ENCODE peak calls at places on chromosomes 11 and 22, in five cellular contexts. One of them, this sample, is unnamed.

GRCh38 chr11:112321521-112322172 is 61.0 kb upstream of the PLET1 start:
- DNase-seq in SIG-M5: no peak
- DNase-seq in glomerular endothelial cell: no peak
- DNase-seq in iPS DF 6.9: no peak
- DNase-seq in central memory CD4-positive, alpha-beta T cell: no peak
- DNase-seq in this sample: no peak

GRCh38 chr22:36528336-36528735 is 630 bp downstream of the EIF3D start:
- DNase-seq in SIG-M5: no peak
- DNase-seq in glomerular endothelial cell: no peak
- DNase-seq in iPS DF 6.9: no peak
- DNase-seq in central memory CD4-positive, alpha-beta T cell: no peak
- DNase-seq in this sample: no peak

GRCh38 chr11:117717485-117718314 is 79.3 kb downstream of the DSCAML1 start:
- DNase-seq in SIG-M5: no peak
- DNase-seq in glomerular endothelial cell: no peak
- DNase-seq in iPS DF 6.9: no peak
- DNase-seq in central memory CD4-positive, alpha-beta T cell: no peak
- DNase-seq in this sample: no peak

GRCh38 chr11:44400431-44400830 is 90.5 kb upstream of the ALX4 start:
- DNase-seq in SIG-M5: no peak
- DNase-seq in glomerular endothelial cell: no peak
- DNase-seq in iPS DF 6.9: no peak
- DNase-seq in central memory CD4-positive, alpha-beta T cell: no peak
- DNase-seq in this sample: peak; percentile 77

GRCh38 chr22:33166206-33166605 is 108.0 kb upstream of the SYN3 start:
- DNase-seq in SIG-M5: no peak
- DNase-seq in glomerular endothelial cell: no peak
- DNase-seq in iPS DF 6.9: peak; percentile 4
- DNase-seq in central memory CD4-positive, alpha-beta T cell: no peak
- DNase-seq in this sample: peak; percentile 14

GRCh38 chr11:9719949-9720646 is 56.2 kb downstream of the SWAP70 start:
- DNase-seq in SIG-M5: no peak
- DNase-seq in glomerular endothelial cell: peak; percentile 92
- DNase-seq in iPS DF 6.9: no peak
- DNase-seq in central memory CD4-positive, alpha-beta T cell: no peak
- DNase-seq in this sample: no peak

GRCh38 chr11:70771099-70771885 is 373.0 kb downstream of the CTTN start:
- DNase-seq in SIG-M5: no peak
- DNase-seq in glomerular endothelial cell: no peak
- DNase-seq in iPS DF 6.9: no peak
- DNase-seq in central memory CD4-positive, alpha-beta T cell: no peak
- DNase-seq in this sample: no peak

GRCh38 chr11:126547161-126547560 is 191.7 kb downstream of the ST3GAL4 start:
- DNase-seq in SIG-M5: no peak
- DNase-seq in glomerular endothelial cell: no peak
- DNase-seq in iPS DF 6.9: no peak
- DNase-seq in central memory CD4-positive, alpha-beta T cell: no peak
- DNase-seq in this sample: no peak

GRCh38 chr11:119015054-119015611 is 3.0 kb downstream of the RPS25 start:
- DNase-seq in SIG-M5: no peak
- DNase-seq in glomerular endothelial cell: no peak
- DNase-seq in iPS DF 6.9: no peak
- DNase-seq in central memory CD4-positive, alpha-beta T cell: no peak
- DNase-seq in this sample: no peak

GRCh38 chr11:772429-773390 is 4.6 kb downstream of the GATD1 start:
- DNase-seq in SIG-M5: no peak
- DNase-seq in glomerular endothelial cell: no peak
- DNase-seq in iPS DF 6.9: no peak
- DNase-seq in central memory CD4-positive, alpha-beta T cell: no peak
- DNase-seq in this sample: peak; percentile 67

GRCh38 chr11:61162092-61162935 is 1.1 kb upstream of the VPS37C start:
- DNase-seq in SIG-M5: peak; percentile 44
- DNase-seq in glomerular endothelial cell: no peak
- DNase-seq in iPS DF 6.9: no peak
- DNase-seq in central memory CD4-positive, alpha-beta T cell: peak; percentile 9
- DNase-seq in this sample: peak; percentile 70

GRCh38 chr22:44360686-44361381 is 48.1 kb upstream of the SHISAL1 start:
- DNase-seq in SIG-M5: no peak
- DNase-seq in glomerular endothelial cell: no peak
- DNase-seq in iPS DF 6.9: no peak
- DNase-seq in central memory CD4-positive, alpha-beta T cell: no peak
- DNase-seq in this sample: no peak

GRCh38 chr22:23722724-23723123 is 28.2 kb downstream of the ZNF70 start:
- DNase-seq in SIG-M5: no peak
- DNase-seq in glomerular endothelial cell: no peak
- DNase-seq in iPS DF 6.9: no peak
- DNase-seq in central memory CD4-positive, alpha-beta T cell: no peak
- DNase-seq in this sample: no peak

GRCh38 chr11:8242480-8243280 is 21.0 kb downstream of the LMO1 start:
- DNase-seq in SIG-M5: no peak
- DNase-seq in glomerular endothelial cell: no peak
- DNase-seq in iPS DF 6.9: no peak
- DNase-seq in central memory CD4-positive, alpha-beta T cell: no peak
- DNase-seq in this sample: no peak

GRCh38 chr11:8839306-8839956 is 71.6 kb upstream of the AKIP1 start:
- DNase-seq in SIG-M5: no peak
- DNase-seq in glomerular endothelial cell: no peak
- DNase-seq in iPS DF 6.9: no peak
- DNase-seq in central memory CD4-positive, alpha-beta T cell: no peak
- DNase-seq in this sample: no peak

This sample was measured in testis.